ENCODE peak calls at places on chromosome 9, in seven cellular contexts. Z is tibial artery, G is neural progenitor cell, F is stomach, M is lower lobe of right lung, R is A549, O is GM23338. A is an unnamed sample.

GRCh38 chr9:72622186-72622585 is 100.8 kb downstream of the TMC1 start:
- DNase-seq in Z (no peak), G (no peak), F (no peak), M (no peak), R (no peak), O (no peak), A (no peak)

GRCh38 chr9:1869843-1870242 is 145.3 kb upstream of the SMARCA2 start:
- DNase-seq in Z (no peak), G (peak), F (no peak), M (no peak), R (peak), O (peak), A (no peak)

GRCh38 chr9:99169982-99170761 is 51.6 kb downstream of the ALG2 start:
- DNase-seq in Z (no peak), G (peak), F (no peak), M (no peak), R (no peak), O (peak), A (no peak)

GRCh38 chr9:97501177-97501971 is at the start of gene TMOD1:
- DNase-seq in Z (peak), G (peak), F (peak), M (peak), R (peak), O (peak), A (no peak)

GRCh38 chr9:107760469-107761242 is 271.1 kb upstream of the KLF4 start:
- DNase-seq in Z (peak), G (no peak), F (no peak), M (peak), R (no peak), O (no peak), A (no peak)

GRCh38 chr9:17653947-17654346 is 75.1 kb downstream of the SH3GL2 start:
- DNase-seq in Z (no peak), G (no peak), F (no peak), M (no peak), R (no peak), O (no peak), A (no peak)

GRCh38 chr9:133506653-133507038 is 18.1 kb downstream of the MYMK start:
- DNase-seq in Z (peak), G (no peak), F (peak), M (no peak), R (peak), O (no peak), A (peak)

GRCh38 chr9:16727452-16728127 is 142.9 kb downstream of the BNC2 start:
- DNase-seq in Z (no peak), G (no peak), F (no peak), M (no peak), R (no peak), O (no peak), A (no peak)

GRCh38 chr9:80951675-80952074 is 737.7 kb downstream of the TLE1 start:
- DNase-seq in Z (no peak), G (no peak), F (no peak), M (no peak), R (no peak), O (no peak), A (no peak)

GRCh38 chr9:35313460-35313859 is 151.7 kb downstream of the UNC13B start:
- DNase-seq in Z (no peak), G (no peak), F (no peak), M (no peak), R (no peak), O (no peak), A (no peak)

GRCh38 chr9:85212887-85213286 is 528.9 kb downstream of the AGTPBP1 start:
- DNase-seq in Z (no peak), G (no peak), F (no peak), M (no peak), R (no peak), O (no peak), A (no peak)

GRCh38 chr9:36731576-36731975 is 158.9 kb downstream of the MELK start:
- DNase-seq in Z (no peak), G (no peak), F (no peak), M (no peak), R (no peak), O (no peak), A (no peak)

GRCh38 chr9:120875954-120876841 is 790 bp downstream of the PHF19 start:
- DNase-seq in Z (peak), G (peak), F (peak), M (peak), R (peak), O (peak), A (peak)

GRCh38 chr9:110669439-110669838 is 848 bp downstream of the MUSK start:
- DNase-seq in Z (no peak), G (no peak), F (no peak), M (no peak), R (no peak), O (no peak), A (no peak)

GRCh38 chr9:37969130-37969529 is 65.2 kb upstream of the SLC25A51 start:
- DNase-seq in Z (no peak), G (no peak), F (peak), M (no peak), R (peak), O (no peak), A (no peak)

GRCh38 chr9:134728801-134729495 is 87.3 kb downstream of the COL5A1 start:
- DNase-seq in Z (no peak), G (no peak), F (no peak), M (no peak), R (no peak), O (no peak), A (no peak)

DNA sequence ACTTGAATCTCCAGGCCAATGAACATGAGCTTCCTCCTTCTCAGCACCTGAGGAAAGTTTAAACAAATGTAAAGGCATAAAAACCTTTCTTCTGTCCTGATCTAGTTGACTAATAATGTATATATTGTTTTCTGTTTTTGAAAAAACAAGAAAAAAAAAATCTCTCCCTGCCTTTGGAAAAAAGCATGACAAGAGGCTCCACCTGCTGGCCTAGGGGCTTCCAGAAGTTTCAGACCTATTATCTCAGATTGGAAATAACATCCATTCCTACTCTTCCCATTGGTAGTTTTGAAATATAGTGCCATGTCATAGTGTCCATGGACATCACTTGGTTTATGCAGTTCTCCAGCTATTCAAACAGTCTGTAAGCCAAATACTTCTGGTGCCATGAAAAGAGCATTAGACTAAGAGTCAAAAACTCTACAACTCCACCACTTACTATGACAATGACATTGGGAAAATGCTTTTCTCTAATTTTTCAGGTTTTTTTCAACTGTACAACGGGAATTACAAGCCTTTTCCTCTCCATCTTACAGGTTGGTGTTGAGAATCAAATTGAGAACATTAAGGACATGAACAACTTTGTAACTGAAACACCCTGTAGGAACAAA is 409.6 kb upstream of the MPDZ start:
- DNase-seq in Z (no peak), G (no peak), F (no peak), M (no peak), R (peak), O (peak), A (no peak)
- TF ChIP-seq CTCF in Z (peak), G (peak), F (no peak), M (peak), R (peak), O (peak), A (no peak)

DNA sequence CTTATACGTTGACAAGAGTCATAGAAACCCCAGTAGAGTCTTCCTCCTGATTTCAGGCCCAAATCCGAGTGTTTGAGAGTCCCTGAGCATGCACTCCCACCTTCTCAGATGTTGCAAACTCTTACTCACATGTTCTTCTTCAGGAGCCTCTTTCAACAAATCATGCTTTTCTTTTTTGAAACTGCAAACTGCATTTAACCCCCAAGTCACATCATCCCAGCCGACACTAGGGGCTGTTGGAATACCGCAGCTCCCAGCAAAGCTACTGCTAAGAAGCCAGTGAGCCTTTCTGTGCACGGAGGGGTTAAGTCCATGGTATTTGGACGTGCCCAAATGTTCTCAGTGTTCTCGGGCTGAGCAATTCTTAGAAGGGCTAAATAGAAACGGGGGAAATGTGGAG is 282.9 kb downstream of the NFIB start:
- DNase-seq in Z (peak), G (peak), F (no peak), M (no peak), R (no peak), O (peak), A (peak)
- H3K4me3 ChIP-seq in Z (peak), G (no peak), F (peak), M (no peak), R (no peak), O (no peak), A (peak)

GRCh38 chr9:92176068-92176799 is 61.0 kb upstream of the SPTLC1 start:
- DNase-seq in Z (no peak), G (peak), F (no peak), M (no peak), R (peak), O (peak), A (no peak)

GRCh38 chr9:92175441-92175840 is 60.2 kb upstream of the SPTLC1 start:
- DNase-seq in Z (no peak), G (no peak), F (no peak), M (no peak), R (no peak), O (no peak), A (no peak)

GRCh38 chr9:92179286-92180002 is 64.2 kb upstream of the SPTLC1 start:
- DNase-seq in Z (no peak), G (no peak), F (no peak), M (no peak), R (no peak), O (no peak), A (no peak)

GRCh38 chr9:92176800-92177185 is 61.6 kb upstream of the SPTLC1 start:
- DNase-seq in Z (no peak), G (peak), F (no peak), M (no peak), R (no peak), O (no peak), A (no peak)

DNA sequence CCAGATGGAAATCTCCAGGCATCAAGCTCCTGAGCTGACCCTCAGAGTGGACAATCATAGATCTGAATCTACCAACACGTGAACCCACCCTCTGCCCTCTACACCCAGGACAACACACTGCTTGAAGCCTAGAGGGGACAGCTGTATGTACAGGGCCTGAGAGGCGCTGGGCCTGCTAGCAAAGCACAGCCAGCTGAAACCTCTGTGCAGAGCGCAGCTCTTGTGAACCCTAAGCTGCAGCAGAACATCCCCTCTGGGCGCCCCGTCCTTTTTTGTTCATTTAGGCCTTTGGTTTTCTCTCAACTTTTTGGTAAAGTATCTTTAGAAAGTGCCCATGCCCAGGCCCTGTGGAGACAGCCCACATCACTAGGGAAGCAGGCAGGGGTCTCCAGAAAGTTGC is 62.4 kb upstream of the SPTLC1 start:
- DNase-seq in Z (no peak), G (no peak), F (no peak), M (no peak), R (no peak), O (no peak), A (no peak)
- H3K27ac ChIP-seq in Z (no peak), G (no peak), F (no peak), M (no peak), R (no peak), O (no peak), A (no peak)

DNA sequence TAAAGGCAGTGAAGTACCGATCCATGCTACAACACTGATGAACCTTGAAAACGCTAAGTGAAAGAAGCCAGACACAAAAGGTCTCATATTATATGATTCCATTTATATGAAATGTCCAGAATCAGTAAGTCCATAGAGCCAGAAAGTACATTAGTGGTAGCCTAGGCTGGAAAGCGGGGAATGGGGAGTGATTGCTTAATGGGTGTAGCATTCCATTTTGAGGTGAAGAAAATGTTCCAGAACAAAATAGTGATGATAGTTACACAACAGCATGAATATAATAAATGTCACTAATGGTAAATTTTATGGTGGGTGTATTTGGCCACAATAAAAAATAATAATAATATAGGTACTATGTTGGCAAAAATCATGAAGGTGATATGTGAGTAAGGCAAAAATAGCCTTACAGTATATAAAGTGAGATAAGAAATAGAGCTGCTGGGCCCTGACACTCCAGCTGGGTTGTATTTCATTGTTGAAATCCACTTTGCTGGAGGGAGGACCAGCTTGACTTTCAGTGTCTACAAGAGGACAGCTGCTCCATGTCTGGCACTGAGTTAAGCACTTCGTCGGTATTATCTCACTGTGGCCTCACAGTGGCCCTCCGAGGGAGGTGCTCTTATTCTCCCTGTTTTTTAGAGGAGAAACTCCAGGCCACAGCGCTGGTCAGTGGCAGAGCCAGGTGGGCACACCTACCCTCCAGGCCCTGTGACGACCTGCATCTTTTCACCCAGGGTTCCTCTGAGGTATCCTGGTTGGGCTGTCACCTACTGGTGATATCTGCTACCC is 22.4 kb upstream of the ANGPTL2 start:
- DNase-seq in Z (no peak), G (no peak), F (no peak), M (no peak), R (no peak), O (no peak), A (no peak)
- TF ChIP-seq CTCF in Z (no peak), G (no peak), F (no peak), M (no peak), R (no peak), O (peak), A (no peak)

DNA sequence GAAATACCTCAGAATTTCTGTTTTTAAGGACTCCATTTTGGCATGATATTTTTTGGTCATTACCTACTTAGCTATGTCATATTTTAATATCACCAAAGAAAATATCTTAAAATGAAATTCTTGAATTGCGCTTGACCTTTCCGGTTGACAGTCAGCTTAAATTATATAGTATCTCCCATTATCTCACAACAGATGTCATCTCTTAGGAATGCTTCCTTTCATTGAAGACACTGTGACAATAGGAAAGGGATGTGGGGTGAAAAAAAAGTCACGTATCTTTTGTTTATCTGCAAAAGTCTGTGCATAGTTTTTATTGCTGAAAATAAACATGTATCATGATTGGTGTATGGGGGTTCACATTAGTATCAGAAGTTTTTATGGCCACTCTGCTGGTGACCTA is 105.8 kb downstream of the INVS start:
- DNase-seq in Z (no peak), G (no peak), F (no peak), M (no peak), R (no peak), O (no peak), A (no peak)
- H3K4me3 ChIP-seq in Z (no peak), G (no peak), F (no peak), M (no peak), R (no peak), O (no peak), A (no peak)

DNA sequence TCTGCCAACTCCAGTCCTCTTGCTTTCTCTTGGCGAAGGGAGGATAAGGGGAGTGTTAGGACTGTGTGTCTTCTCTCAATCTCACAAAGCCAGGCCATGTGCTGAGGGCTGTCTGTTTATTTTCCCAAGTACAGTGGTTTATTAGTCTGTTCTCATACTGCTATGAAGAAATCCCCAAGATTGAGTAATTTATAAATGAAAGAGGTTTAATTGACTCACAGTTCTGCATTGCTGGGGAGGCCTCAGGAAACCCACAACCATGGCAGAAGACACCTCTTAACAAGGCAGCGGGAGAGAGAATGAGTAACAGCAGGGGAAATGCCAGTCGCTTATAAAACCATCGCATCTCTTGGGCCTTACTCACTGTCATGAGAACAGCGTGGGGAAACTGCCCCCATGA is 36.2 kb upstream of the CKS2 start:
- DNase-seq in Z (no peak), G (no peak), F (no peak), M (no peak), R (no peak), O (no peak), A (no peak)
- H3K27ac ChIP-seq in Z (no peak), G (no peak), F (no peak), M (no peak), R (no peak), O (no peak), A (no peak)

DNA sequence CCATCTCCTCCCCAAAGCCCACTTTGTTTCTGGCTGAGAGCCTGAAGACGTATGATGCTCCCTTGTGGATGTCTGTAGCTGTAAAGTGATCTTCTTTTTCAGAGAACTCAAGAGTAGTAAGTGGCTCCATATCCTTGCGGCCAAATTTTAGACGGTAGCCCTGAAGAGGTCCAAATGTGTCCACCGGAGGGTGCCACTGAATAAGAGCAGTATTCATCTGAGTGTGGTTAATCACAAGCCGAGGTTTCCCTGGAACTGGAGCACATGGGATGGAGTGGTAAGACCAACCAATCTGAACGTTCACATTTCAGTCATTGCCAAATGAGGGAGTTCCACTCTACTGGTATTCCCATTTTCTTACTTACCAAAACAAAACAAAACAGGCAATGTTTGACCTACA is 686.5 kb upstream of the DMAC1 start:
- DNase-seq in Z (no peak), G (peak), F (peak), M (no peak), R (peak), O (peak), A (no peak)
- TF ChIP-seq CTCF in Z (peak), G (peak), F (no peak), M (peak), R (no peak), O (peak), A (no peak)

GRCh38 chr9:104774831-104775573 is 11.1 kb downstream of the NIPSNAP3B start:
- DNase-seq in Z (no peak), G (no peak), F (no peak), M (no peak), R (no peak), O (no peak), A (no peak)

GRCh38 chr9:104774132-104774531 is 10.2 kb downstream of the NIPSNAP3B start:
- DNase-seq in Z (no peak), G (no peak), F (no peak), M (no peak), R (no peak), O (no peak), A (no peak)

GRCh38 chr9:104772707-104773106 is 8.8 kb downstream of the NIPSNAP3B start:
- DNase-seq in Z (peak), G (no peak), F (no peak), M (no peak), R (no peak), O (no peak), A (no peak)

GRCh38 chr9:104775574-104775936 is 11.6 kb downstream of the NIPSNAP3B start:
- DNase-seq in Z (no peak), G (no peak), F (no peak), M (no peak), R (no peak), O (no peak), A (no peak)

GRCh38 chr9:104773118-104773517 is 9.2 kb downstream of the NIPSNAP3B start:
- DNase-seq in Z (no peak), G (no peak), F (no peak), M (no peak), R (no peak), O (no peak), A (no peak)
- H3K4me3 ChIP-seq in Z (no peak), G (no peak), F (no peak), M (no peak), R (no peak), O (no peak), A (no peak)

GRCh38 chr9:127535834-127536233 is 76.2 kb upstream of the STXBP1 start:
- DNase-seq in Z (no peak), G (no peak), F (no peak), M (no peak), R (no peak), O (no peak), A (no peak)
- H3K27ac ChIP-seq in Z (peak), G (no peak), F (peak), M (peak), R (no peak), O (no peak), A (peak)

A was measured in coronary artery.